ENCODE peak calls at places on chromosomes 16 and 17, in seven cellular contexts. One of them, this sample, is unnamed.

GRCh38 chr16:67451704-67452435 is 20.9 kb downstream of the HSD11B2 start:
- DNase-seq in SK-N-SH: no peak
- DNase-seq in MM.1S: no peak
- DNase-seq in fibroblast of lung: no peak
- DNase-seq in GM23248: no peak
- DNase-seq in OCI-LY7: no peak
- DNase-seq in IMR-90: no peak
- DNase-seq in this sample: no peak

GRCh38 chr17:44113382-44113781 is 10.1 kb downstream of the HDAC5 start:
- DNase-seq in fibroblast of lung: no peak
- DNase-seq in IMR-90: no peak
- DNase-seq in GM23248: no peak
- DNase-seq in SK-N-SH: no peak
- DNase-seq in OCI-LY7: no peak
- DNase-seq in MM.1S: no peak
- DNase-seq in this sample: no peak

GRCh38 chr17:57645950-57646686 is 99.0 kb downstream of the CCDC182 start:
- DNase-seq in fibroblast of lung: no peak
- DNase-seq in OCI-LY7: no peak
- DNase-seq in SK-N-SH: no peak
- DNase-seq in MM.1S: no peak
- DNase-seq in GM23248: peak; percentile 34
- DNase-seq in IMR-90: peak; percentile 34
- DNase-seq in this sample: no peak

GRCh38 chr17:39239640-39240314 is 14.0 kb upstream of the STAC2 start:
- DNase-seq in MM.1S: peak; percentile 84
- DNase-seq in OCI-LY7: peak; percentile 89
- DNase-seq in IMR-90: no peak
- DNase-seq in SK-N-SH: peak; percentile 72
- DNase-seq in fibroblast of lung: no peak
- DNase-seq in GM23248: no peak
- DNase-seq in this sample: peak; percentile 54

GRCh38 chr17:31072186-31072585 is 22.6 kb upstream of the NF1 start:
- DNase-seq in fibroblast of lung: no peak
- DNase-seq in IMR-90: peak; percentile 56
- DNase-seq in MM.1S: no peak
- DNase-seq in GM23248: peak; percentile 67
- DNase-seq in SK-N-SH: no peak
- DNase-seq in OCI-LY7: no peak
- DNase-seq in this sample: no peak

GRCh38 chr16:66899310-66899944 is 19.1 kb downstream of the PDP2 start:
- DNase-seq in OCI-LY7: no peak
- DNase-seq in GM23248: peak; percentile 56
- DNase-seq in MM.1S: no peak
- DNase-seq in fibroblast of lung: peak; percentile 89
- DNase-seq in IMR-90: peak; percentile 80
- DNase-seq in SK-N-SH: peak; percentile 18
- DNase-seq in this sample: no peak

GRCh38 chr16:68884867-68885266 is 41.5 kb downstream of the TANGO6 start:
- DNase-seq in GM23248: no peak
- DNase-seq in IMR-90: no peak
- DNase-seq in fibroblast of lung: no peak
- DNase-seq in SK-N-SH: no peak
- DNase-seq in OCI-LY7: no peak
- DNase-seq in MM.1S: no peak
- DNase-seq in this sample: no peak

GRCh38 chr16:73176577-73177013 is 128.7 kb upstream of the ZFHX3 start:
- DNase-seq in OCI-LY7: no peak
- DNase-seq in fibroblast of lung: peak; percentile 96
- DNase-seq in MM.1S: no peak
- DNase-seq in GM23248: peak; percentile 96
- DNase-seq in SK-N-SH: no peak
- DNase-seq in IMR-90: peak; percentile 94
- DNase-seq in this sample: peak; percentile 65

GRCh38 chr17:14482715-14483114 is 181.8 kb downstream of the HS3ST3B1 start:
- DNase-seq in GM23248: no peak
- DNase-seq in MM.1S: no peak
- DNase-seq in SK-N-SH: no peak
- DNase-seq in OCI-LY7: no peak
- DNase-seq in fibroblast of lung: no peak
- DNase-seq in IMR-90: no peak
- DNase-seq in this sample: no peak

GRCh38 chr16:68756250-68757051 is 19.4 kb downstream of the CDH1 start:
- DNase-seq in MM.1S: peak; percentile 82
- DNase-seq in SK-N-SH: no peak
- DNase-seq in OCI-LY7: peak; percentile 18
- DNase-seq in fibroblast of lung: no peak
- DNase-seq in GM23248: no peak
- DNase-seq in IMR-90: no peak
- DNase-seq in this sample: peak; percentile 98

GRCh38 chr16:79286646-79287423 is 313.7 kb downstream of the MAF start:
- DNase-seq in MM.1S: peak; percentile 37
- DNase-seq in SK-N-SH: no peak
- DNase-seq in OCI-LY7: peak; percentile 91
- DNase-seq in GM23248: no peak
- DNase-seq in IMR-90: no peak
- DNase-seq in fibroblast of lung: no peak
- DNase-seq in this sample: no peak

GRCh38 chr16:79081292-79082066 is 519.1 kb downstream of the MAF start:
- DNase-seq in GM23248: no peak
- DNase-seq in SK-N-SH: no peak
- DNase-seq in MM.1S: no peak
- DNase-seq in IMR-90: no peak
- DNase-seq in OCI-LY7: no peak
- DNase-seq in fibroblast of lung: no peak
- DNase-seq in this sample: no peak

GRCh38 chr16:52252680-52253079 is 294.3 kb downstream of the TOX3 start:
- DNase-seq in fibroblast of lung: no peak
- DNase-seq in GM23248: no peak
- DNase-seq in SK-N-SH: no peak
- DNase-seq in MM.1S: no peak
- DNase-seq in OCI-LY7: no peak
- DNase-seq in IMR-90: no peak
- DNase-seq in this sample: no peak

GRCh38 chr16:47612711-47613110 is 151.6 kb downstream of the PHKB start:
- DNase-seq in SK-N-SH: no peak
- DNase-seq in MM.1S: no peak
- DNase-seq in OCI-LY7: no peak
- DNase-seq in GM23248: no peak
- DNase-seq in fibroblast of lung: peak; percentile 51
- DNase-seq in IMR-90: peak; percentile 26
- DNase-seq in this sample: no peak

GRCh38 chr16:21336231-21336630 is 58.1 kb upstream of the CRYM start:
- DNase-seq in IMR-90: peak; percentile 57
- DNase-seq in OCI-LY7: no peak
- DNase-seq in MM.1S: no peak
- DNase-seq in GM23248: peak; percentile 24
- DNase-seq in fibroblast of lung: peak; percentile 12
- DNase-seq in SK-N-SH: no peak
- DNase-seq in this sample: no peak

GRCh38 chr16:50964491-50964890 is 186.6 kb downstream of the SALL1 start:
- DNase-seq in OCI-LY7: no peak
- DNase-seq in SK-N-SH: no peak
- DNase-seq in fibroblast of lung: no peak
- DNase-seq in MM.1S: no peak
- DNase-seq in IMR-90: no peak
- DNase-seq in GM23248: no peak
- DNase-seq in this sample: no peak

GRCh38 chr17:16527298-16527697 is 35.3 kb upstream of the LRRC75A start:
- DNase-seq in OCI-LY7: no peak
- DNase-seq in MM.1S: no peak
- DNase-seq in fibroblast of lung: no peak
- DNase-seq in SK-N-SH: no peak
- DNase-seq in GM23248: no peak
- DNase-seq in IMR-90: no peak
- DNase-seq in this sample: no peak

GRCh38 chr17:1485311-1485747 is 7.2 kb downstream of the MYO1C start:
- DNase-seq in fibroblast of lung: peak; percentile 27
- DNase-seq in OCI-LY7: peak; percentile 52
- DNase-seq in SK-N-SH: peak; percentile 80
- DNase-seq in GM23248: peak; percentile 62
- DNase-seq in IMR-90: no peak
- DNase-seq in MM.1S: no peak
- DNase-seq in this sample: peak; percentile 17

GRCh38 chr17:79842656-79843474 is 3.6 kb upstream of the CBX4 start:
- DNase-seq in IMR-90: no peak
- DNase-seq in SK-N-SH: peak; percentile 81
- DNase-seq in MM.1S: no peak
- DNase-seq in GM23248: peak; percentile 38
- DNase-seq in fibroblast of lung: peak; percentile 22
- DNase-seq in OCI-LY7: no peak
- DNase-seq in this sample: peak; percentile 34

GRCh38 chr16:630815-631405 is at the start of gene WFIKKN1:
- DNase-seq in GM23248: peak; percentile 26
- DNase-seq in IMR-90: no peak
- DNase-seq in SK-N-SH: peak; percentile 71
- DNase-seq in MM.1S: no peak
- DNase-seq in fibroblast of lung: no peak
- DNase-seq in OCI-LY7: no peak
- DNase-seq in this sample: no peak

GRCh38 chr16:84508502-84508901 is 4.0 kb upstream of the MEAK7 start:
- DNase-seq in MM.1S: no peak
- DNase-seq in SK-N-SH: no peak
- DNase-seq in fibroblast of lung: no peak
- DNase-seq in GM23248: no peak
- DNase-seq in IMR-90: no peak
- DNase-seq in OCI-LY7: peak; percentile 32
- DNase-seq in this sample: no peak

GRCh38 chr17:36817483-36818048 is 119.7 kb upstream of the LHX1 start:
- DNase-seq in SK-N-SH: no peak
- DNase-seq in fibroblast of lung: no peak
- DNase-seq in MM.1S: peak; percentile 23
- DNase-seq in OCI-LY7: no peak
- DNase-seq in GM23248: no peak
- DNase-seq in IMR-90: no peak
- DNase-seq in this sample: no peak

GRCh38 chr17:42720996-42721583 is 23.8 kb downstream of the EZH1 start:
- DNase-seq in MM.1S: peak; percentile 82
- DNase-seq in IMR-90: peak; percentile 71
- DNase-seq in fibroblast of lung: peak; percentile 79
- DNase-seq in OCI-LY7: peak; percentile 84
- DNase-seq in SK-N-SH: peak; percentile 75
- DNase-seq in GM23248: peak; percentile 81
- DNase-seq in this sample: peak; percentile 80

GRCh38 chr17:27380551-27380950 is 75.7 kb upstream of the KSR1 start:
- DNase-seq in GM23248: no peak
- DNase-seq in fibroblast of lung: no peak
- DNase-seq in OCI-LY7: no peak
- DNase-seq in MM.1S: no peak
- DNase-seq in IMR-90: no peak
- DNase-seq in SK-N-SH: no peak
- DNase-seq in this sample: no peak

GRCh38 chr17:49822829-49823228 is 25.0 kb downstream of the TAC4 start:
- DNase-seq in GM23248: peak; percentile 83
- DNase-seq in SK-N-SH: no peak
- DNase-seq in MM.1S: no peak
- DNase-seq in IMR-90: peak; percentile 62
- DNase-seq in OCI-LY7: no peak
- DNase-seq in fibroblast of lung: peak; percentile 84
- DNase-seq in this sample: no peak

DNA sequence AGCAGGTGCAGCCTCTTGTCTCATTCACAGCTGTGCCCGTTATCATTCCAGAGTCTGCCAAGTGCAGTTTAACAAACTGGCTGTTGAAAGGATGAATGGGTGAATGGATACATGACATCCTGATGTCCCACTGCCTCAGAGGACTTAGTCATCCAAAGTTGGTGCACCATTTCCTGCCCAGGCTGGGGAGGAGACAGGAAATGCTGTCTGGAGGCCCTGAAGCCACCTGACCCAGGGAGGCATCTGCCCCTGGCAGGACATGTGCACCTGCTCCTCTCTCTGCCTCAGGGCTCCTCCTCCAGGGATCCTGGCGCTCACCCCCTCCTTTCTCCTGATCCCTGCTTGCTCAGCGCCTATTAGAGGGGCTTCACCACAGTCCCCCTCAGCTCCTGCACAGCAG is 1.8 kb upstream of the CD300C start:
- DNase-seq in MM.1S: no peak
- DNase-seq in GM23248: no peak
- DNase-seq in SK-N-SH: no peak
- DNase-seq in fibroblast of lung: no peak
- DNase-seq in OCI-LY7: peak; percentile 22
- DNase-seq in IMR-90: no peak
- DNase-seq in this sample: peak; percentile 61
- H3K4me3 ChIP-seq in MM.1S: no peak overlapping the region
- H3K4me3 ChIP-seq in GM23248: no peak overlapping the region
- H3K4me3 ChIP-seq in SK-N-SH: no peak overlapping the region
- H3K4me3 ChIP-seq in fibroblast of lung: no peak overlapping the region
- H3K4me3 ChIP-seq in OCI-LY7: no peak overlapping the region
- H3K4me3 ChIP-seq in IMR-90: no peak overlapping the region
- H3K4me3 ChIP-seq in this sample: no peak overlapping the region

GRCh38 chr17:47702391-47702995 is 8.5 kb downstream of the TBKBP1 start:
- DNase-seq in SK-N-SH: no peak
- DNase-seq in OCI-LY7: no peak
- DNase-seq in IMR-90: no peak
- DNase-seq in MM.1S: no peak
- DNase-seq in GM23248: no peak
- DNase-seq in fibroblast of lung: no peak
- DNase-seq in this sample: no peak
- H4K20me1 ChIP-seq in SK-N-SH: peaks cover 7% of the 10 kb centered on the region
- H4K20me1 ChIP-seq in OCI-LY7: no peaks in the 10 kb centered on the region
- H4K20me1 ChIP-seq in IMR-90: peaks cover 16% of the 10 kb centered on the region
- H4K20me1 ChIP-seq in MM.1S: no peaks in the 10 kb centered on the region
- H4K20me1 ChIP-seq in GM23248: no peaks in the 10 kb centered on the region
- H4K20me1 ChIP-seq in fibroblast of lung: no peaks in the 10 kb centered on the region
- H4K20me1 ChIP-seq in this sample: no peaks in the 10 kb centered on the region

GRCh38 chr17:63702223-63702577 is 2.3 kb upstream of the LIMD2 start:
- DNase-seq in fibroblast of lung: no peak
- DNase-seq in OCI-LY7: peak; percentile 85
- DNase-seq in GM23248: no peak
- DNase-seq in SK-N-SH: no peak
- DNase-seq in IMR-90: no peak
- DNase-seq in MM.1S: no peak
- DNase-seq in this sample: no peak

GRCh38 chr17:63700528-63701441 is 860 bp upstream of the LIMD2 start:
- DNase-seq in GM23248: peak; percentile 79
- DNase-seq in OCI-LY7: peak; percentile 82
- DNase-seq in fibroblast of lung: peak; percentile 44
- DNase-seq in MM.1S: no peak
- DNase-seq in SK-N-SH: peak; percentile 97
- DNase-seq in IMR-90: peak; percentile 29
- DNase-seq in this sample: no peak

GRCh38 chr17:63703029-63703428 is 3.1 kb upstream of the LIMD2 start:
- DNase-seq in SK-N-SH: no peak
- DNase-seq in GM23248: no peak
- DNase-seq in OCI-LY7: no peak
- DNase-seq in IMR-90: no peak
- DNase-seq in MM.1S: no peak
- DNase-seq in fibroblast of lung: no peak
- DNase-seq in this sample: no peak

GRCh38 chr17:63702616-63703015 is 2.7 kb upstream of the LIMD2 start:
- DNase-seq in MM.1S: no peak
- DNase-seq in OCI-LY7: no peak
- DNase-seq in IMR-90: no peak
- DNase-seq in SK-N-SH: no peak
- DNase-seq in GM23248: no peak
- DNase-seq in fibroblast of lung: no peak
- DNase-seq in this sample: no peak

GRCh38 chr17:63701477-63702222 is 1.7 kb upstream of the LIMD2 start:
- DNase-seq in SK-N-SH: no peak
- DNase-seq in IMR-90: no peak
- DNase-seq in GM23248: no peak
- DNase-seq in fibroblast of lung: no peak
- DNase-seq in OCI-LY7: peak; percentile 78
- DNase-seq in MM.1S: no peak
- DNase-seq in this sample: no peak
- H3K4me3 ChIP-seq in SK-N-SH: no peak overlapping the region
- H3K4me3 ChIP-seq in IMR-90: no peak overlapping the region
- H3K4me3 ChIP-seq in GM23248: peak overlapping the region; percentile 21
- H3K4me3 ChIP-seq in fibroblast of lung: no peak overlapping the region
- H3K4me3 ChIP-seq in OCI-LY7: peak overlapping the region; percentile 89
- H3K4me3 ChIP-seq in MM.1S: no peak overlapping the region
- H3K4me3 ChIP-seq in this sample: no peak overlapping the region

GRCh38 chr17:21288581-21289017 is 4.1 kb downstream of the MAP2K3 start:
- DNase-seq in IMR-90: no peak
- DNase-seq in SK-N-SH: no peak
- DNase-seq in OCI-LY7: peak; percentile 81
- DNase-seq in fibroblast of lung: no peak
- DNase-seq in GM23248: peak; percentile 47
- DNase-seq in MM.1S: no peak
- DNase-seq in this sample: peak; percentile 31
- H4K20me1 ChIP-seq in IMR-90: peaks cover 85% of the 10 kb centered on the region
- H4K20me1 ChIP-seq in SK-N-SH: peaks cover 75% of the 10 kb centered on the region
- H4K20me1 ChIP-seq in OCI-LY7: no peaks in the 10 kb centered on the region
- H4K20me1 ChIP-seq in fibroblast of lung: peaks cover 3% of the 10 kb centered on the region
- H4K20me1 ChIP-seq in GM23248: no peaks in the 10 kb centered on the region
- H4K20me1 ChIP-seq in MM.1S: peaks cover 5% of the 10 kb centered on the region
- H4K20me1 ChIP-seq in this sample: peaks cover 73% of the 10 kb centered on the region

This sample was measured in PC-3.